ENCODE peak calls at places on chromosome 18, in six cellular contexts. One of them, this sample, is unnamed.

GRCh38 chr18:32956591-32957310 is 183.9 kb upstream of the KLHL14 start:
- DNase-seq in T-helper 1 cell: no peak
- DNase-seq in activated T-cell treated with anti-CD3 and anti-CD28 coated beads for 48 hours: no peak
- DNase-seq in HTR-8/SVneo: no peak
- DNase-seq in HT1080: peak
- DNase-seq in activated CD4-positive, alpha-beta T cell treated with anti-CD3 and anti-CD28 coated beads, Interleukin-2, amount 50 U/mL, for 48 hours: no peak
- DNase-seq in this sample: no peak

GRCh38 chr18:57301573-57302230 is 50.7 kb upstream of the ST8SIA3 start:
- DNase-seq in T-helper 1 cell: no peak
- DNase-seq in activated T-cell treated with anti-CD3 and anti-CD28 coated beads for 48 hours: no peak
- DNase-seq in HTR-8/SVneo: no peak
- DNase-seq in HT1080: no peak
- DNase-seq in activated CD4-positive, alpha-beta T cell treated with anti-CD3 and anti-CD28 coated beads, Interleukin-2, amount 50 U/mL, for 48 hours: no peak
- DNase-seq in this sample: no peak

GRCh38 chr18:62538881-62539280 is 16.1 kb downstream of the ZCCHC2 start:
- DNase-seq in T-helper 1 cell: no peak
- DNase-seq in activated T-cell treated with anti-CD3 and anti-CD28 coated beads for 48 hours: no peak
- DNase-seq in HTR-8/SVneo: no peak
- DNase-seq in HT1080: no peak
- DNase-seq in activated CD4-positive, alpha-beta T cell treated with anti-CD3 and anti-CD28 coated beads, Interleukin-2, amount 50 U/mL, for 48 hours: no peak
- DNase-seq in this sample: no peak

GRCh38 chr18:57422313-57422872 is 12.8 kb upstream of the ONECUT2 start:
- DNase-seq in T-helper 1 cell: no peak
- DNase-seq in activated T-cell treated with anti-CD3 and anti-CD28 coated beads for 48 hours: no peak
- DNase-seq in HTR-8/SVneo: no peak
- DNase-seq in HT1080: no peak
- DNase-seq in activated CD4-positive, alpha-beta T cell treated with anti-CD3 and anti-CD28 coated beads, Interleukin-2, amount 50 U/mL, for 48 hours: no peak
- DNase-seq in this sample: no peak

GRCh38 chr18:13266208-13267100 is 47.9 kb downstream of the LDLRAD4 start:
- DNase-seq in T-helper 1 cell: no peak
- DNase-seq in activated T-cell treated with anti-CD3 and anti-CD28 coated beads for 48 hours: peak
- DNase-seq in HTR-8/SVneo: no peak
- DNase-seq in HT1080: no peak
- DNase-seq in activated CD4-positive, alpha-beta T cell treated with anti-CD3 and anti-CD28 coated beads, Interleukin-2, amount 50 U/mL, for 48 hours: peak
- DNase-seq in this sample: no peak

GRCh38 chr18:75111673-75112485 is 97.1 kb downstream of the PTGR3 start:
- DNase-seq in T-helper 1 cell: no peak
- DNase-seq in activated T-cell treated with anti-CD3 and anti-CD28 coated beads for 48 hours: no peak
- DNase-seq in HTR-8/SVneo: no peak
- DNase-seq in HT1080: peak
- DNase-seq in activated CD4-positive, alpha-beta T cell treated with anti-CD3 and anti-CD28 coated beads, Interleukin-2, amount 50 U/mL, for 48 hours: no peak
- DNase-seq in this sample: no peak

GRCh38 chr18:32019251-32019943 is 772 bp downstream of the RNF125 start:
- DNase-seq in T-helper 1 cell: peak
- DNase-seq in activated T-cell treated with anti-CD3 and anti-CD28 coated beads for 48 hours: peak
- DNase-seq in HTR-8/SVneo: peak
- DNase-seq in HT1080: no peak
- DNase-seq in activated CD4-positive, alpha-beta T cell treated with anti-CD3 and anti-CD28 coated beads, Interleukin-2, amount 50 U/mL, for 48 hours: peak
- DNase-seq in this sample: peak

GRCh38 chr18:10235553-10235952 is 218.9 kb upstream of the APCDD1 start:
- DNase-seq in T-helper 1 cell: no peak
- DNase-seq in activated T-cell treated with anti-CD3 and anti-CD28 coated beads for 48 hours: no peak
- DNase-seq in HTR-8/SVneo: no peak
- DNase-seq in HT1080: no peak
- DNase-seq in activated CD4-positive, alpha-beta T cell treated with anti-CD3 and anti-CD28 coated beads, Interleukin-2, amount 50 U/mL, for 48 hours: no peak
- DNase-seq in this sample: no peak

GRCh38 chr18:63031439-63031838 is 288.1 kb downstream of the BCL2 start:
- DNase-seq in T-helper 1 cell: no peak
- DNase-seq in activated T-cell treated with anti-CD3 and anti-CD28 coated beads for 48 hours: no peak
- DNase-seq in HTR-8/SVneo: no peak
- DNase-seq in HT1080: no peak
- DNase-seq in activated CD4-positive, alpha-beta T cell treated with anti-CD3 and anti-CD28 coated beads, Interleukin-2, amount 50 U/mL, for 48 hours: no peak
- DNase-seq in this sample: no peak

GRCh38 chr18:11654736-11655604 is 34.1 kb upstream of the GNAL start:
- DNase-seq in T-helper 1 cell: peak
- DNase-seq in activated T-cell treated with anti-CD3 and anti-CD28 coated beads for 48 hours: peak
- DNase-seq in HTR-8/SVneo: peak
- DNase-seq in HT1080: no peak
- DNase-seq in activated CD4-positive, alpha-beta T cell treated with anti-CD3 and anti-CD28 coated beads, Interleukin-2, amount 50 U/mL, for 48 hours: peak
- DNase-seq in this sample: no peak

GRCh38 chr18:40382191-40382590 is 1572.8 kb upstream of the PIK3C3 start:
- DNase-seq in T-helper 1 cell: no peak
- DNase-seq in activated T-cell treated with anti-CD3 and anti-CD28 coated beads for 48 hours: no peak
- DNase-seq in HTR-8/SVneo: no peak
- DNase-seq in HT1080: no peak
- DNase-seq in activated CD4-positive, alpha-beta T cell treated with anti-CD3 and anti-CD28 coated beads, Interleukin-2, amount 50 U/mL, for 48 hours: no peak
- DNase-seq in this sample: no peak

GRCh38 chr18:10660485-10660884 is 134.7 kb downstream of the NAPG start:
- DNase-seq in T-helper 1 cell: no peak
- DNase-seq in activated T-cell treated with anti-CD3 and anti-CD28 coated beads for 48 hours: no peak
- DNase-seq in HTR-8/SVneo: no peak
- DNase-seq in HT1080: no peak
- DNase-seq in activated CD4-positive, alpha-beta T cell treated with anti-CD3 and anti-CD28 coated beads, Interleukin-2, amount 50 U/mL, for 48 hours: no peak
- DNase-seq in this sample: no peak

GRCh38 chr18:35413163-35413511 is 36.0 kb upstream of the ZNF396 start:
- DNase-seq in T-helper 1 cell: no peak
- DNase-seq in activated T-cell treated with anti-CD3 and anti-CD28 coated beads for 48 hours: no peak
- DNase-seq in HTR-8/SVneo: no peak
- DNase-seq in HT1080: no peak
- DNase-seq in activated CD4-positive, alpha-beta T cell treated with anti-CD3 and anti-CD28 coated beads, Interleukin-2, amount 50 U/mL, for 48 hours: no peak
- DNase-seq in this sample: no peak

GRCh38 chr18:32326450-32327309 is 136.8 kb downstream of the MEP1B start:
- DNase-seq in T-helper 1 cell: no peak
- DNase-seq in activated T-cell treated with anti-CD3 and anti-CD28 coated beads for 48 hours: no peak
- DNase-seq in HTR-8/SVneo: no peak
- DNase-seq in HT1080: no peak
- DNase-seq in activated CD4-positive, alpha-beta T cell treated with anti-CD3 and anti-CD28 coated beads, Interleukin-2, amount 50 U/mL, for 48 hours: no peak
- DNase-seq in this sample: no peak

GRCh38 chr18:1665064-1665463 is 760.4 kb downstream of the ADCYAP1 start:
- DNase-seq in T-helper 1 cell: no peak
- DNase-seq in activated T-cell treated with anti-CD3 and anti-CD28 coated beads for 48 hours: no peak
- DNase-seq in HTR-8/SVneo: no peak
- DNase-seq in HT1080: no peak
- DNase-seq in activated CD4-positive, alpha-beta T cell treated with anti-CD3 and anti-CD28 coated beads, Interleukin-2, amount 50 U/mL, for 48 hours: no peak
- DNase-seq in this sample: no peak

GRCh38 chr18:36035253-36035652 is 32.1 kb downstream of the RPRD1A start:
- DNase-seq in T-helper 1 cell: no peak
- DNase-seq in activated T-cell treated with anti-CD3 and anti-CD28 coated beads for 48 hours: no peak
- DNase-seq in HTR-8/SVneo: no peak
- DNase-seq in HT1080: no peak
- DNase-seq in activated CD4-positive, alpha-beta T cell treated with anti-CD3 and anti-CD28 coated beads, Interleukin-2, amount 50 U/mL, for 48 hours: no peak
- DNase-seq in this sample: no peak